ENCODE peak calls at places on chromosomes 7 and 10, in six cellular contexts. F, Y, E, C, K and H are unnamed samples.

GRCh38 chr10:27285093-27285492 is 44.5 kb upstream of the ACBD5 start:
- DNase-seq in F (peak; percentile 24), Y (peak; percentile 2), E (no peak), C (peak; percentile 0), K (peak; percentile 4), H (peak; percentile 1)

GRCh38 chr7:24868724-24869123 is 111.3 kb downstream of the OSBPL3 start:
- DNase-seq in F (no peak), Y (no peak), E (no peak), C (no peak), K (no peak), H (no peak)

GRCh38 chr7:133528796-133529195 is 275.9 kb downstream of the EXOC4 start:
- DNase-seq in F (no peak), Y (no peak), E (no peak), C (no peak), K (no peak), H (no peak)

GRCh38 chr10:60704480-60704879 is 73.8 kb upstream of the CDK1 start:
- DNase-seq in F (no peak), Y (no peak), E (no peak), C (no peak), K (no peak), H (no peak)

GRCh38 chr7:127802845-127803244 is 150.9 kb downstream of the SND1 start:
- DNase-seq in F (no peak), Y (no peak), E (no peak), C (no peak), K (no peak), H (no peak)

GRCh38 chr10:22667093-22667480 is 47.3 kb downstream of the PIP4K2A start:
- DNase-seq in F (no peak), Y (no peak), E (no peak), C (no peak), K (no peak), H (no peak)

GRCh38 chr10:119562097-119562496 is 19.6 kb upstream of the RGS10 start:
- DNase-seq in F (no peak), Y (no peak), E (no peak), C (no peak), K (no peak), H (no peak)

GRCh38 chr10:62017141-62017870 is 115.8 kb downstream of the ARID5B start:
- DNase-seq in F (peak; percentile 68), Y (no peak), E (no peak), C (no peak), K (no peak), H (no peak)

GRCh38 chr7:13860734-13861133 is 128.7 kb downstream of the ETV1 start:
- DNase-seq in F (no peak), Y (peak; percentile 12), E (no peak), C (peak; percentile 47), K (no peak), H (no peak)

GRCh38 chr7:89401690-89402089 is 606.2 kb upstream of the TEX47 start:
- DNase-seq in F (no peak), Y (no peak), E (no peak), C (no peak), K (no peak), H (no peak)

GRCh38 chr10:68871731-68872342 is 29.3 kb upstream of the DDX50 start:
- DNase-seq in F (peak; percentile 99), Y (peak; percentile 95), E (no peak), C (peak; percentile 29), K (no peak), H (no peak)

GRCh38 chr10:79303631-79304478 is 43.4 kb upstream of the PPIF start:
- DNase-seq in F (no peak), Y (no peak), E (no peak), C (no peak), K (no peak), H (no peak)

GRCh38 chr10:338176-339037 is 203.2 kb downstream of the ZMYND11 start:
- DNase-seq in F (peak; percentile 69), Y (peak; percentile 16), E (no peak), C (peak; percentile 91), K (no peak), H (no peak)

GRCh38 chr7:6430271-6430940 is 17.3 kb downstream of the DAGLB start:
- DNase-seq in F (peak; percentile 65), Y (peak; percentile 80), E (no peak), C (peak; percentile 23), K (no peak), H (no peak)

GRCh38 chr10:86711957-86712708 is 43.8 kb downstream of the LDB3 start:
- DNase-seq in F (peak; percentile 36), Y (peak; percentile 25), E (no peak), C (peak; percentile 4), K (no peak), H (peak; percentile 19)

GRCh38 chr7:67791918-67792317 is 795.3 kb downstream of the TYW1 start:
- DNase-seq in F (no peak), Y (no peak), E (no peak), C (no peak), K (no peak), H (no peak)

GRCh38 chr10:93865794-93866193 is 28.0 kb upstream of the SLC35G1 start:
- DNase-seq in F (no peak), Y (no peak), E (no peak), C (no peak), K (no peak), H (no peak)

GRCh38 chr7:117087639-117088396 is 134.5 kb downstream of the ST7 start:
- DNase-seq in F (no peak), Y (no peak), E (no peak), C (peak; percentile 7), K (no peak), H (no peak)

GRCh38 chr10:10985361-10985760 is 32.3 kb upstream of the CELF2 start:
- DNase-seq in F (no peak), Y (no peak), E (no peak), C (no peak), K (no peak), H (no peak)

GRCh38 chr7:124840435-124840834 is 74.8 kb upstream of the GPR37 start:
- DNase-seq in F (peak; percentile 35), Y (no peak), E (no peak), C (no peak), K (no peak), H (no peak)

GRCh38 chr7:22137026-22137425 is 191.3 kb upstream of the CDCA7L start:
- DNase-seq in F (no peak), Y (peak; percentile 22), E (no peak), C (no peak), K (no peak), H (no peak)

GRCh38 chr10:5669609-5670008 is 3.2 kb upstream of the ASB13 start:
- DNase-seq in F (no peak), Y (no peak), E (no peak), C (no peak), K (no peak), H (no peak)

GRCh38 chr10:117346574-117346973 is 28.7 kb downstream of the PDZD8 start:
- DNase-seq in F (no peak), Y (no peak), E (peak; percentile 39), C (no peak), K (no peak), H (no peak)